ENCODE peak calls at places on chromosome 6, in eight cellular contexts. J, D, Y, Q, U, E, P and I are unnamed samples.

GRCh38 chr6:138498575-138499302 is 555 bp downstream of the NHSL1 start:
- DNase-seq in J (no peak), D (no peak), Y (no peak), Q (no peak), U (peak; percentile 68), E (no peak), P (no peak), I (no peak)

GRCh38 chr6:164579035-164579434 is 730.4 kb downstream of the C6orf118 start:
- DNase-seq in J (no peak), D (no peak), Y (no peak), Q (no peak), U (no peak), E (no peak), P (no peak), I (no peak)

GRCh38 chr6:43120938-43121913 is 45.1 kb downstream of the PTK7 start:
- DNase-seq in J (peak; percentile 70), D (peak; percentile 98), Y (no peak), Q (peak; percentile 66), U (no peak), E (peak; percentile 88), P (no peak), I (peak; percentile 98)

GRCh38 chr6:12262236-12263061 is 27.7 kb upstream of the EDN1 start:
- DNase-seq in J (no peak), D (no peak), Y (no peak), Q (no peak), U (no peak), E (no peak), P (no peak), I (no peak)

GRCh38 chr6:37417393-37417792 is 15.6 kb upstream of the CMTR1 start:
- DNase-seq in J (no peak), D (no peak), Y (no peak), Q (no peak), U (no peak), E (no peak), P (no peak), I (no peak)

GRCh38 chr6:52409499-52409898 is 10.6 kb upstream of the EFHC1 start:
- DNase-seq in J (no peak), D (peak; percentile 52), Y (no peak), Q (no peak), U (no peak), E (no peak), P (no peak), I (no peak)

GRCh38 chr6:129672883-129673631 is 36.9 kb downstream of the ARHGAP18 start:
- DNase-seq in J (peak; percentile 16), D (peak; percentile 75), Y (no peak), Q (no peak), U (peak; percentile 55), E (no peak), P (no peak), I (peak; percentile 67)

GRCh38 chr6:26175428-26176181 is 88.4 kb downstream of the HFE start:
- DNase-seq in J (no peak), D (peak; percentile 82), Y (peak; percentile 53), Q (no peak), U (peak; percentile 72), E (no peak), P (no peak), I (no peak)

GRCh38 chr6:119446623-119447008 is 97.1 kb upstream of the MAN1A1 start:
- DNase-seq in J (peak; percentile 76), D (peak; percentile 96), Y (no peak), Q (peak; percentile 51), U (no peak), E (peak; percentile 64), P (no peak), I (no peak)

GRCh38 chr6:93142382-93142781 is 277.0 kb downstream of the EPHA7 start:
- DNase-seq in J (no peak), D (no peak), Y (no peak), Q (no peak), U (no peak), E (no peak), P (no peak), I (no peak)

GRCh38 chr6:8080338-8081151 is 16.4 kb upstream of the BLOC1S5 start:
- DNase-seq in J (peak; percentile 10), D (peak; percentile 71), Y (no peak), Q (no peak), U (peak; percentile 73), E (no peak), P (no peak), I (no peak)

GRCh38 chr6:143755301-143755744 is 77.6 kb downstream of the PHACTR2 start:
- DNase-seq in J (no peak), D (peak; percentile 87), Y (no peak), Q (no peak), U (no peak), E (no peak), P (no peak), I (no peak)

GRCh38 chr6:158753826-158754225 is 65.3 kb downstream of the EZR start:
- DNase-seq in J (no peak), D (no peak), Y (no peak), Q (no peak), U (no peak), E (no peak), P (no peak), I (no peak)

GRCh38 chr6:101401792-101402617 is 8.5 kb downstream of the GRIK2 start:
- DNase-seq in J (no peak), D (peak; percentile 20), Y (no peak), Q (no peak), U (no peak), E (no peak), P (no peak), I (no peak)

GRCh38 chr6:125258651-125259353 is 43.0 kb downstream of the HDDC2 start:
- DNase-seq in J (no peak), D (no peak), Y (no peak), Q (no peak), U (no peak), E (no peak), P (no peak), I (no peak)

GRCh38 chr6:2876210-2877056 is 26.7 kb downstream of the SERPINB9 start:
- DNase-seq in J (peak; percentile 63), D (peak; percentile 95), Y (no peak), Q (peak; percentile 51), U (peak; percentile 100), E (peak; percentile 63), P (no peak), I (peak; percentile 88)

GRCh38 chr6:113011389-113011788 is 664.3 kb downstream of the RFPL4B start:
- DNase-seq in J (no peak), D (peak; percentile 45), Y (no peak), Q (no peak), U (no peak), E (no peak), P (no peak), I (no peak)

GRCh38 chr6:128112494-128112893 is 211.6 kb upstream of the THEMIS start:
- DNase-seq in J (no peak), D (no peak), Y (no peak), Q (no peak), U (no peak), E (no peak), P (no peak), I (no peak)

GRCh38 chr6:33927551-33927950 is 123.7 kb upstream of the MLN start:
- DNase-seq in J (no peak), D (peak; percentile 30), Y (no peak), Q (peak; percentile 23), U (no peak), E (no peak), P (no peak), I (peak; percentile 38)

GRCh38 chr6:17640477-17640917 is 40.4 kb downstream of the FAM8A1 start:
- DNase-seq in J (no peak), D (peak; percentile 63), Y (no peak), Q (no peak), U (no peak), E (no peak), P (no peak), I (no peak)

GRCh38 chr6:148565931-148566663 is 180.7 kb upstream of the UST start:
- DNase-seq in J (peak; percentile 17), D (peak; percentile 95), Y (no peak), Q (no peak), U (no peak), E (peak; percentile 59), P (no peak), I (peak; percentile 79)

GRCh38 chr6:13378669-13379590 is 50.6 kb upstream of the TBC1D7 start:
- DNase-seq in J (no peak), D (no peak), Y (no peak), Q (no peak), U (no peak), E (no peak), P (peak; percentile 69), I (no peak)
- TF ChIP-seq CTCF in J (no peak), D (no peak), Y (no peak), Q (no peak), U (peak; percentile 32), E (no peak), P (no peak), I (no peak)

DNA sequence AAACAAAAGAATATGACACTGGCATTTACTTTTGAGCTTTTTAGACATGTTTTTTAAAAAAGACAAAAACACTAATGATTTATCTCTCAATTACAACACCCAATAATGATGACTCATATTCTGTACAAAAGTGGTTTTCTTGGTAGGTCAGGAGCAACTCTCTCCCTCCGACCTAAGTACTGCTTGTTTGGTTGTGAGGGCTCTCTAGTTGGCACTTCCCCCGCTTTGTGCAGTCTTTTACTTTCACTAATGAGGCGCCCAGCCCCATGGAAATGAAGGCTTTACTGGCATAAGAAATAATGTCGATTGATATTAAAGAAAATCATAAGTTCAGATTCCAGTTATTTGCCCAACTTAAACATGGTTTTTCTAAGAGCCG is 1.3 kb downstream of the KPNA5 start:
- DNase-seq in J (no peak), D (peak; percentile 70), Y (peak; percentile 46), Q (no peak), U (no peak), E (no peak), P (no peak), I (no peak)
- H3K4me3 ChIP-seq in J (peak overlapping the region; percentile 84), D (peak overlapping the region; percentile 69), Y (peak overlapping the region; percentile 47), Q (peak overlapping the region; percentile 80), U (peak overlapping the region; percentile 29), E (peak overlapping the region; percentile 74), P (peak overlapping the region; percentile 68), I (peak overlapping the region; percentile 96)

GRCh38 chr6:28089054-28089453 is 8.7 kb downstream of the ZNF165 start:
- DNase-seq in J (no peak), D (no peak), Y (no peak), Q (no peak), U (no peak), E (no peak), P (no peak), I (no peak)
- H3K36me3 ChIP-seq in J (peaks cover 57% of the 10 kb centered on the region), D (no peaks in the 10 kb centered on the region), Y (peaks cover 3% of the 10 kb centered on the region), Q (no peaks in the 10 kb centered on the region), U (peaks cover 31% of the 10 kb centered on the region), E (peaks cover 41% of the 10 kb centered on the region), P (no peaks in the 10 kb centered on the region), I (no peaks in the 10 kb centered on the region)

GRCh38 chr6:132937466-132937906 is 123.1 kb downstream of the RPS12 start:
- DNase-seq in J (peak; percentile 56), D (peak; percentile 57), Y (no peak), Q (no peak), U (peak; percentile 62), E (no peak), P (peak; percentile 57), I (peak; percentile 41)
- TF ChIP-seq CTCF in J (peak; percentile 74), D (peak; percentile 77), Y (no peak), Q (no peak), U (peak; percentile 77), E (no peak), P (peak; percentile 41), I (peak; percentile 79)

DNA sequence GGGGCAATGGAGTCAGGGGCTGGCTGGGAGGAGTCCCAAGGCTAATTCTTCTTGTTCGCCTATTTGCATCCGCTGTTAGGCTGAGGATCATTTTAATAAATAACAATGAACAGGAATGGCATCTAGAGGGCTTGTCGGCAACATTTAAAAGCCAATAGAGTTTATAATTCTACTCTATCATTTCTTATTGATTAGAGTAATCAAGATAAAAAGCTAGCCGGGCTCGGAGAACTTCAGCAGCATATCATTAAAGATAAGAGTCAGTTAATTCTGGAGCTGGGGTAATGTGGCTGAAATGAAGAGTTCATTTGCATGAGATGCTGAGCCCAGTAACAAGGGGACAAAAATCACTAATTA is 41.9 kb upstream of the OSTM1 start:
- DNase-seq in J (no peak), D (no peak), Y (no peak), Q (no peak), U (no peak), E (no peak), P (no peak), I (no peak)
- H3K4me3 ChIP-seq in J (no peak overlapping the region), D (no peak overlapping the region), Y (peak overlapping the region; percentile 71), Q (no peak overlapping the region), U (no peak overlapping the region), E (no peak overlapping the region), P (no peak overlapping the region), I (no peak overlapping the region)